ENCODE peak calls at places on chromosomes 7 and 10, in seven cellular contexts. E is neural progenitor cell; Z is A549; P is H1; R is tibial artery; T is CD8-positive, alpha-beta T cell; K is small intestine. X is an unnamed sample.

GRCh38 chr10:104638861-104639594 is 2.1 kb upstream of the SORCS3 start:
- DNase-seq in E (peak), Z (peak), P (peak), R (no peak), T (no peak), K (no peak), X (no peak)

GRCh38 chr7:72316148-72316547 is 96.0 kb downstream of the CALN1 start:
- DNase-seq in E (no peak), Z (no peak), P (no peak), R (no peak), T (no peak), K (no peak), X (no peak)

GRCh38 chr10:62264702-62265436 is 3.8 kb downstream of the RTKN2 start:
- DNase-seq in E (peak), Z (peak), P (no peak), R (no peak), T (no peak), K (peak), X (peak)

GRCh38 chr10:117503170-117503885 is 39.2 kb upstream of the EMX2 start:
- DNase-seq in E (peak), Z (no peak), P (no peak), R (no peak), T (no peak), K (no peak), X (no peak)

GRCh38 chr7:150379590-150380379 is 655 bp downstream of the ZNF775 start:
- DNase-seq in E (peak), Z (peak), P (no peak), R (no peak), T (no peak), K (no peak), X (no peak)

GRCh38 chr7:47045169-47045568 is 536.7 kb downstream of the TNS3 start:
- DNase-seq in E (no peak), Z (no peak), P (no peak), R (peak), T (no peak), K (no peak), X (no peak)

GRCh38 chr7:81447351-81447952 is 322.4 kb downstream of the HGF start:
- DNase-seq in E (peak), Z (peak), P (no peak), R (no peak), T (no peak), K (peak), X (peak)

GRCh38 chr7:45601094-45601493 is 26.9 kb downstream of the ADCY1 start:
- DNase-seq in E (no peak), Z (no peak), P (peak), R (no peak), T (no peak), K (no peak), X (no peak)

GRCh38 chr10:49747303-49747646 is 14.8 kb downstream of the OGDHL start:
- DNase-seq in E (no peak), Z (no peak), P (no peak), R (no peak), T (no peak), K (no peak), X (no peak)

GRCh38 chr7:15687645-15688025 is 1.2 kb upstream of the MEOX2 start:
- DNase-seq in E (peak), Z (no peak), P (peak), R (peak), T (no peak), K (no peak), X (no peak)

DNA sequence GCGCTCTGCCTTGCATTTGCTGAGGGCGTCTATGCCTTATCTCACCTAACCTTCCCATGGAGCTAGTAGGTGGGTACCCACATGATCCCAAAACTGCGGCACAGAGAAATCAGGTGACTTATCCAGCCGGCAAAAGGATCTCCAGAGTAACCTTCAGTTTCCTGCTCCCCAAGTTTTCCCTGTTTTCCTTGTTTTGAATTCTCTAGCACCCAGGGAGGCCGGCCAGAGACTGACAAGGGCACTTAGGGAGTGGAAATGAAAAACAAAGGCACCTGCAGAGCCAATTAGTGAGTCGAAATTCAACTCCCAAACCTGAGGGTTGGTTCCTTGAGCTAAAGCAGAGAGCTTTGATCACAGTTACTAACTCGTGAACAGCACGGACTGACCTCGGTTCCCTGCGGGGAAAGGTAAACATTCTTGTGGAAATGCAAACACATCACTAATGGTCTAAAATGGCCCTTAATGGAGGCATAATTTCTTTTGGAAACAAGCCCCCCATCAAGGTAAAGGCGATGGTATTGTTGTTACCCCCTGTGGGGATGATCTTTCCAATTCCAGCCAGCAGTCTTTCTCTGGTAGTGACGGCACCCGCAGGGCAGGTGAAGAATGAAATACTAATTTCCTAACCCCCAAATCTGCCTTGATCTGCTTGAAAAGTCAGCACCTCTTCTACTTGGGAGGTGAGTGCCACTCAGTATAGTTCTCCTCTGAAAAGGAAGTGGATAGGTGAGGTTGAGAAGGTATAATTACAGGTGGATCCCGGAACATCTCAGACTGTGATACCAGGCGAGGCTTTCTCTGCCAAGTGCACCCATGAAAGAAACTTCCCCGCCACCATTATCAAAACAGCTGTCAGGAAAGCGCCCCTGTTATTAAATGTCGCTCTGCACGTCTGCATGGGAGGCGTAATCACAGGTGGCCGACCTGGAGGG is 365.6 kb upstream of the AUTS2 start:
- DNase-seq in E (peak), Z (no peak), P (peak), R (no peak), T (no peak), K (no peak), X (no peak)
- H3K4me3 ChIP-seq in E (peak), Z (no peak), P (no peak), R (no peak), T (no peak), K (no peak), X (no peak)

DNA sequence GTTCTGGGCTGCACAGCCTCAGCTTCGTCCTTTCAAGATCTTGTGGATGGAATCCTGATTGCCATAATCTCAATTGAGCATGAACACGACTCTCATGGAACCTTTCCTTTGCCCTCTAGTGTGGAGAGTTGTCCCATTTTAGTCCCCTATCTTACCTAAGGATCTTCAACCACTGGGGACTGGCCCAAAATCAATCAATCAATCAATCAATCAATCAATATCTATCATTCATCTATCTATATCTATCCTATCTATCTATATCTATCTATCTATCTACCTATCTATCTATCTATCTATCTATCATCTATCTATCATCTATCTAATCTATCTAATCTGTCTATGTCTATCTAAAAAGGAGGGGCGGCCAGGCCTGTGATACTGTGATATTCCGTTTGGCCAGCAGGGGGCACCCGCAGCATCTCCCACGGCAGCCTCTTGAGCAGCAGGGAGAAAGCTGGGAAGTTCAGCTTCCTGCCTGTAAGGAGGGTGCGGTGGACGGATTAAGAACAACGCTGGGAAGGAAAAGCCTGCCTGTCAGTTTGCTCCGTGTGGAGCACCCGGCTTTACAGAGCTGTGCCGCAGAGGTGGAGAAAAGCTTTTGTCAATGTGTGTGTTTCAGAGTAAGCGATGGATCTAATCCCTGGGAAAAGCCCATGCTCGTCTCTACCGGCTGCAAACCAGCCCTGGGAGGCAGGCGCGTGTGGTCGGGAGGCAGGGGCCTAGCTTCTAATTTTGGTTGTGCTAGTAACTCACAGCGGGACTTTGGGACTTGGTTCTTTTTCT is 124.9 kb downstream of the SH2D4B start:
- DNase-seq in E (peak), Z (peak), P (peak), R (peak), T (peak), K (peak), X (peak)
- H3K4me3 ChIP-seq in E (peak), Z (peak), P (peak), R (peak), T (no peak), K (no peak), X (no peak)

GRCh38 chr7:73622909-73623797 is 1.2 kb downstream of the MLXIPL start:
- DNase-seq in E (peak), Z (no peak), P (peak), R (peak), T (no peak), K (peak), X (no peak)
- H3K4me3 ChIP-seq in E (peak), Z (no peak), P (peak), R (peak), T (no peak), K (no peak), X (no peak)

DNA sequence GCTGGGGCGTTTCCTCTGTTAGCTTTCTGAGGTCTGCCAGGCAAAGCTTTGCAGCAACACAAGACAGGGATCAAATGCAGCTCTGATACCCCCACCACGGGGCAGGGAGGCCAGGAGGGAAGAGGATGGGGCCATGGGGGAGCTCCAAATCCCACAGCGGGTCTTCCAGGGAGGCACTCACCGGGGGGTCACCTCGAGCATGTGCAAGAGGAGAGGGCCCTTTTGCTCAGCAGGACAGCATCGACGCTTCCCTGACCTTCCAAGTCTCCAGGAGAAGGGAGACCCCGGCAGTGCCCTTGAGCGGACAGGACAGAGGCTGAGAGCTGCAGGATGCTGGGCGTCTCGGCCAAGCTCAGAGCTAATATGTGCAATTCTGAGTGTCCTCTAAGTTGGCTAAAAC is 127.6 kb downstream of the WDR37 start:
- DNase-seq in E (no peak), Z (no peak), P (no peak), R (no peak), T (no peak), K (no peak), X (no peak)
- H3K4me3 ChIP-seq in E (no peak), Z (no peak), P (no peak), R (no peak), T (no peak), K (no peak), X (no peak)

GRCh38 chr7:143408686-143409551 is at the start of gene EPHA1:
- DNase-seq in E (peak), Z (peak), P (peak), R (no peak), T (peak), K (peak), X (no peak)
- H3K4me3 ChIP-seq in E (peak), Z (peak), P (peak), R (peak), T (peak), K (peak), X (no peak)

X was measured in astrocyte of the cerebellum.